ENCODE peak calls at places on chromosome 16, in seven cellular contexts. Z is foreskin fibroblast, F is lower leg skin, M is A549, C is endothelial cell, R is Peyer's patch, K is fibroblast of the aortic adventitia. J is an unnamed sample.

GRCh38 chr16:64450170-64450569 is 671.7 kb downstream of the CDH11 start:
- DNase-seq in R (no peak), K (peak; percentile 66), M (no peak), C (no peak), Z (no peak), F (no peak), J (no peak)

GRCh38 chr16:81374514-81374913 is 59.8 kb downstream of the GAN start:
- DNase-seq in R (no peak), F (no peak), K (no peak), M (no peak), C (peak; percentile 20), Z (no peak), J (no peak)

GRCh38 chr16:2529061-2529931 is 1.9 kb downstream of the CEMP1 start:
- DNase-seq in C (no peak), R (peak; percentile 48), M (no peak), F (no peak), Z (no peak), K (no peak), J (no peak)

GRCh38 chr16:66662445-66663194 is 33.9 kb downstream of the CMTM4 start:
- DNase-seq in R (no peak), F (no peak), K (peak; percentile 59), M (peak; percentile 56), C (no peak), Z (peak; percentile 36), J (peak; percentile 18)

GRCh38 chr16:68486671-68487495 is 38.6 kb upstream of the SMPD3 start:
- DNase-seq in Z (no peak), R (peak; percentile 66), C (no peak), M (no peak), K (no peak), F (no peak), J (no peak)

GRCh38 chr16:2686912-2687507 is 4.7 kb downstream of the KCTD5 start:
- DNase-seq in C (no peak), Z (no peak), F (no peak), R (peak; percentile 23), K (no peak), M (no peak), J (no peak)

GRCh38 chr16:28935924-28936783 is 4.4 kb downstream of the CD19 start:
- DNase-seq in Z (peak; percentile 61), M (peak; percentile 81), F (peak; percentile 65), R (peak; percentile 95), K (peak; percentile 53), C (peak; percentile 38), J (peak; percentile 45)

GRCh38 chr16:53061256-53061655 is 6.5 kb downstream of the CHD9 start:
- DNase-seq in C (no peak), R (no peak), K (no peak), F (no peak), M (no peak), Z (no peak), J (no peak)

GRCh38 chr16:79605999-79606398 is 5.5 kb upstream of the MAF start:
- DNase-seq in M (peak; percentile 16), C (no peak), K (no peak), F (peak; percentile 66), Z (no peak), R (no peak), J (no peak)

GRCh38 chr16:66509576-66509975 is 40.3 kb downstream of the TK2 start:
- DNase-seq in F (no peak), R (peak; percentile 31), C (no peak), M (no peak), Z (no peak), K (no peak), J (no peak)

GRCh38 chr16:51153275-51153991 is 2.4 kb upstream of the SALL1 start:
- DNase-seq in M (no peak), F (no peak), Z (no peak), C (peak; percentile 45), K (peak; percentile 33), R (no peak), J (no peak)

GRCh38 chr16:1163567-1164055 is 10.7 kb downstream of the CACNA1H start:
- DNase-seq in M (no peak), Z (no peak), R (no peak), C (no peak), F (no peak), K (no peak), J (peak; percentile 55)

GRCh38 chr16:4515611-4516233 is 22.9 kb downstream of the CDIP1 start:
- DNase-seq in R (no peak), K (peak; percentile 41), F (no peak), Z (no peak), C (no peak), M (no peak), J (no peak)

GRCh38 chr16:34801875-34802274 is 1342.5 kb downstream of the TP53TG3F start:
- DNase-seq in Z (no peak), C (no peak), F (no peak), M (no peak), R (peak; percentile 34), K (no peak), J (no peak)

GRCh38 chr16:50023626-50024025 is 1.4 kb upstream of the CNEP1R1 start:
- DNase-seq in Z (no peak), K (no peak), C (no peak), F (no peak), R (no peak), M (no peak), J (no peak)

GRCh38 chr16:22727285-22728166 is 86.4 kb upstream of the HS3ST2 start:
- DNase-seq in K (no peak), Z (no peak), M (no peak), C (no peak), F (no peak), R (no peak), J (no peak)

GRCh38 chr16:56833243-56833970 is 31.6 kb upstream of the SLC12A3 start:
- DNase-seq in R (no peak), F (no peak), K (no peak), C (no peak), Z (no peak), M (no peak), J (no peak)

GRCh38 chr16:89375021-89375420 is 115.3 kb downstream of the ANKRD11 start:
- DNase-seq in Z (no peak), K (no peak), M (no peak), R (no peak), F (no peak), C (no peak), J (no peak)

DNA sequence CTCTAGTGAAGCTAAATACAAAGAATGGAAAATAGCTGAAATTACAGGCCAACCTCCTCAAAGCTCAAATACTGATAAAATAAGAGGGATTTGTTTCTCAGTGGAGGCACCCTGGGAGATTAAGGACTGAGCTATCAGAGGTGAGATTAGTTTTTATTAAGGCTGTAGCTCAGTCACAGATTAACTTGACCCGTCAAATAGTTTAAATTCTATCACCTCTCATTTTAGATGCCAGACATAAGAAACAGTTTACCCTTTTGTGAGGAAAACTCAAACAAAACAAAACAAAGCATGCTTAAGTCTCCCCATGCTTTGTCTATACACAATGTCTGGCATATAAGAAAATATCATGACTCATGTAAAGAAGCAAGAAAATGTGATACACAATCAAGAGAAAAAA is 208.3 kb upstream of the PMFBP1 start:
- DNase-seq in F (no peak), M (no peak), R (no peak), Z (no peak), K (no peak), C (no peak), J (no peak)
- TF ChIP-seq CTCF in F (no peak), M (no peak), R (no peak), Z (no peak), K (no peak), C (no peak), J (no peak)

DNA sequence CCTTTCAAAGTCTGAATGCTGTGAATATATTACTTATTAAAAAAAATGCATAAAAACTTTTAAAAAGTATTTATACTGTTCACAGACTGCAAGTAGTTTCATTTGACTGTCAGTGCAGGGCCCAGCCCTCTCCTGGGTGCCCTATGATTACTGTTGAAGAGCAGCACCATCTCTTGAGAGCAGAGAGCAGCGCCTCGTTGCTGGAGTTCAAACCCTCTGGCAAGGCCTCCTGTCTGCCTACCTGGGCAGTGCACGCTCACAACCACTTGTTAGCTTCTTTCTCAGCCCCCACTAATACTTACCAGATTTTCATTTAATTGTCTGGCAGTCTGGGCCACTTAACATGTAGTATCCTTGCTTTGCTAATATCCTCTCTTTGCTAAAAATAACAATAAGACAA is 233.4 kb downstream of the PHKB start:
- DNase-seq in M (peak; percentile 14), F (no peak), K (no peak), R (no peak), Z (no peak), C (no peak), J (no peak)
- TF ChIP-seq CTCF in M (no peak), F (no peak), K (no peak), R (no peak), Z (no peak), C (no peak), J (no peak)

GRCh38 chr16:30985401-30986128 is 558 bp downstream of the HSD3B7 start:
- DNase-seq in F (peak; percentile 67), C (no peak), M (peak; percentile 65), K (peak; percentile 16), R (peak; percentile 89), Z (peak; percentile 64), J (peak; percentile 91)
- TF ChIP-seq CTCF in F (no peak), C (no peak), M (no peak), K (no peak), R (peak; percentile 59), Z (no peak), J (no peak)

DNA sequence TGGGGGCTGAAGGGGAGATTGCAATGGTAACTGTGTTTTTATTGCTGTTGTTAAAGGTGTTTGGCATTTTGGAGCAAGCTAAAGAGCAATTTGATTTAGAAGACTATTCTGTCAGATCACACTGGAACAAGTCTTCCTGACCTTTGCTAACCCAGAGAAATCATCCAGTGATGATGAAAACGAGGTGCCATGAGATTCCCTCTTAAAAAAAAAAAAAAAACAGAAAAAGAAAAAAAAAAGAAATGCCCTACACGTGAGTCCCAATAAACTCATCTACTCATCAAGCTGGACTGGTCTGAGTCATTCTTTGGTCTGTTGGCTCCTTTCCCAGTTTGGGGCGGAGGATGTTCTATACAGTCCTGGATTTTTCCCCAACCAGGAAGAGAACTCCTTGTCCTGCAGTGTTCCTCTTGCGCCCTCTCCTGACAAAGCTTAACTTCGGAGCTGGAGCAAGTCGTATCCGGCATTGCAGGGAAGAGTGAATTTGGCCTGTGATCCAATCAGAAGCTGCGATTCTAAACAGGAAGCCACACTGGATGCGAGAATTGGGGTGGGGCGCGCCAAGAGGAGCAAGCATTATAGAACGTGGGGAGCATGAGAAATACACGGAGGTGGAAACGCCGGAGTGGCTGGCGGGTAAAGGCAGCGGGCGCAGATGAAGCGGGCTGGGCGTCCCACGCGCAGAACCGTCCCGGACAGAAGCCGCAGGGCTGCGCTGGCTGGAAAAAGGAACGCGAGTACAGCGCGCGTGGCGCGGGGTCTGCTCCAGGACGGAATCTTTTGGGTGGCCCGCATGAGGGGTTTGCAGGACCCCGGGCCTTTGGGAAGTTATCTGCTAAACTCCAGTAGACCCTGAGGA is 22.4 kb upstream of the CRYM start:
- DNase-seq in F (peak; percentile 99), C (peak; percentile 85), M (peak; percentile 99), K (peak; percentile 100), Z (peak; percentile 99), R (peak; percentile 88), J (peak; percentile 98)
- TF ChIP-seq CTCF in F (no peak), C (no peak), M (peak; percentile 97), K (peak; percentile 93), Z (peak; percentile 95), R (peak; percentile 95), J (peak; percentile 74)

GRCh38 chr16:19583665-19584300 is 28.3 kb downstream of the VPS35L start:
- DNase-seq in Z (no peak), M (peak; percentile 68), C (peak; percentile 20), R (no peak), K (peak; percentile 69), F (no peak), J (peak; percentile 61)
- TF ChIP-seq CTCF in Z (peak; percentile 87), M (peak; percentile 92), C (peak; percentile 75), R (peak; percentile 77), K (peak; percentile 99), F (no peak), J (peak; percentile 91)

GRCh38 chr16:30082545-30083090 is 6.8 kb downstream of the PPP4C start:
- DNase-seq in Z (no peak), M (no peak), K (no peak), R (no peak), F (no peak), C (no peak), J (no peak)
- TF ChIP-seq CTCF in Z (no peak), M (no peak), K (no peak), R (no peak), F (no peak), C (no peak), J (peak; percentile 32)

J was measured in Calu3.